ENCODE peak calls at places on chromosomes 3 and 15, in nine cellular contexts. S is T-helper 1 cell; W is MCF 10A; X is stimulated activated CD8-positive, alpha-beta memory T cell treated with anti-CD3 and anti-CD28 coated beads, Interleukin-2, amount 100 ng/mL, for 1 hour; G is PC-9; O is COR-L47; H is NCI-H510A; L is cardiac muscle cell; V is activated naive CD4-positive, alpha-beta T cell treated with anti-CD3 and anti-CD28 coated beads for 36 hours. U is an unnamed sample.

GRCh38 chr15:71591057-71591456 is 219.3 kb upstream of the NR2E3 start:
- DNase-seq in S (no peak), W (no peak), X (no peak), G (no peak), O (no peak), H (no peak), L (no peak), V (no peak), U (peak; percentile 4)

GRCh38 chr3:97882975-97883598 is 61.3 kb downstream of the CRYBG3 start:
- DNase-seq in S (no peak), W (peak; percentile 80), X (no peak), G (peak; percentile 91), O (peak; percentile 19), H (no peak), L (no peak), V (peak; percentile 8), U (no peak)

GRCh38 chr15:52528465-52529288 is at the start of gene MYO5A:
- DNase-seq in S (peak; percentile 71), W (peak; percentile 65), X (peak; percentile 52), G (no peak), O (peak; percentile 76), H (peak; percentile 51), L (peak; percentile 82), V (peak; percentile 81), U (peak; percentile 69)

GRCh38 chr3:41318520-41318919 is 119.2 kb downstream of the CTNNB1 start:
- DNase-seq in S (no peak), W (peak; percentile 3), X (no peak), G (peak; percentile 54), O (no peak), H (no peak), L (no peak), V (no peak), U (peak; percentile 4)

GRCh38 chr15:89551502-89551901 is 23.8 kb upstream of the TICRR start:
- DNase-seq in S (no peak), W (no peak), X (no peak), G (peak; percentile 51), O (no peak), H (no peak), L (no peak), V (no peak), U (no peak)

GRCh38 chr15:68227806-68228142 is 1.8 kb downstream of the CLN6 start:
- DNase-seq in S (no peak), W (no peak), X (no peak), G (no peak), O (no peak), H (no peak), L (no peak), V (no peak), U (no peak)

GRCh38 chr3:142976621-142977398 is 13.3 kb upstream of the PAQR9 start:
- DNase-seq in S (no peak), W (peak; percentile 92), X (no peak), G (peak; percentile 87), O (no peak), H (no peak), L (no peak), V (no peak), U (peak; percentile 71)

GRCh38 chr3:53708001-53708621 is 138.1 kb downstream of the CHDH start:
- DNase-seq in S (no peak), W (no peak), X (no peak), G (no peak), O (no peak), H (peak; percentile 37), L (peak; percentile 94), V (no peak), U (no peak)